ENCODE peak calls at places on chromosomes 4 and X, in eight cellular contexts. W is Karpas-422, X is upper lobe of right lung, A is body of pancreas, O is SK-N-SH, Y is SJSA1, P is transverse colon, K is heart left ventricle. F is an unnamed sample. For H3K36me3 and H3K4me1, the result is how much of the 10 kb centered on the place peaks cover.

GRCh38 chr4:28621541-28621940 is 1760.9 kb downstream of the STIM2 start:
- DNase-seq in W (no peak), X (no peak), A (no peak), O (no peak), Y (no peak), P (no peak), K (no peak), F (no peak)

GRCh38 chrX:108000751-108001150 is 18.6 kb upstream of the TEX13B start:
- DNase-seq in W (no peak), X (no peak), A (no peak), O (no peak), Y (no peak), P (no peak), K (no peak), F (no peak)

GRCh38 chr4:156638332-156638731 is 333.3 kb downstream of the PDGFC start:
- DNase-seq in W (no peak), X (no peak), A (no peak), O (no peak), Y (no peak), P (no peak), K (no peak), F (no peak)

GRCh38 chr4:17336524-17336941 is 175.4 kb downstream of the QDPR start:
- DNase-seq in W (no peak), X (no peak), A (no peak), O (no peak), Y (no peak), P (peak), K (no peak), F (peak)

GRCh38 chrX:24563291-24564010 is 83.7 kb downstream of the PCYT1B start:
- DNase-seq in W (no peak), X (no peak), A (no peak), O (no peak), Y (no peak), P (no peak), K (no peak), F (no peak)

GRCh38 chr4:43776371-43776770 is 672.2 kb downstream of the KCTD8 start:
- DNase-seq in W (peak), X (no peak), A (no peak), O (peak), Y (no peak), P (no peak), K (no peak), F (no peak)

GRCh38 chrX:79530310-79531108 is 163.4 kb upstream of the ITM2A start:
- DNase-seq in W (no peak), X (no peak), A (no peak), O (no peak), Y (no peak), P (no peak), K (no peak), F (no peak)

GRCh38 chr4:8723222-8723980 is 130.8 kb downstream of the CPZ start:
- DNase-seq in W (no peak), X (peak), A (no peak), O (no peak), Y (peak), P (peak), K (no peak), F (no peak)

GRCh38 chr4:136316961-136317360 is 1215.3 kb downstream of the PCDH18 start:
- DNase-seq in W (no peak), X (no peak), A (no peak), O (no peak), Y (no peak), P (no peak), K (no peak), F (no peak)

GRCh38 chr4:153634737-153635353 is 49.2 kb upstream of the TLR2 start:
- DNase-seq in W (peak), X (no peak), A (no peak), O (peak), Y (no peak), P (no peak), K (no peak), F (no peak)

GRCh38 chr4:123250843-123251242 is 145.8 kb upstream of the SPRY1 start:
- DNase-seq in W (peak), X (no peak), A (peak), O (peak), Y (no peak), P (no peak), K (peak), F (peak)

GRCh38 chrX:145729635-145730034 is 88.0 kb upstream of the SLITRK2 start:
- DNase-seq in W (no peak), X (no peak), A (no peak), O (no peak), Y (no peak), P (no peak), K (no peak), F (no peak)

GRCh38 chr4:151922811-151923210 is 162.0 kb upstream of the GATB start:
- DNase-seq in W (no peak), X (no peak), A (no peak), O (no peak), Y (no peak), P (no peak), K (no peak), F (no peak)

GRCh38 chrX:136246201-136246600 is 5.0 kb downstream of the MAP7D3 start:
- DNase-seq in W (no peak), X (no peak), A (no peak), O (no peak), Y (no peak), P (no peak), K (no peak), F (no peak)

GRCh38 chrX:20319054-20319453 is 52.3 kb upstream of the RPS6KA3 start:
- DNase-seq in W (no peak), X (no peak), A (no peak), O (no peak), Y (no peak), P (no peak), K (no peak), F (no peak)

GRCh38 chr4:59597536-59598232 is 1602.4 kb upstream of the ADGRL3 start:
- DNase-seq in W (no peak), X (peak), A (no peak), O (no peak), Y (no peak), P (no peak), K (no peak), F (no peak)

GRCh38 chrX:44785652-44786051 is 58.2 kb upstream of the DUSP21 start:
- DNase-seq in W (no peak), X (no peak), A (no peak), O (no peak), Y (no peak), P (no peak), K (no peak), F (no peak)

GRCh38 chr4:123559955-123560669 is 163.5 kb downstream of the SPRY1 start:
- DNase-seq in W (no peak), X (no peak), A (no peak), O (no peak), Y (no peak), P (no peak), K (no peak), F (no peak)

GRCh38 chr4:133424611-133425010 is 275.5 kb downstream of the PCDH10 start:
- DNase-seq in W (no peak), X (no peak), A (no peak), O (no peak), Y (no peak), P (no peak), K (no peak), F (no peak)

GRCh38 chr4:8105303-8106100 is 53.1 kb downstream of the ABLIM2 start:
- DNase-seq in W (no peak), X (no peak), A (no peak), O (no peak), Y (no peak), P (no peak), K (no peak), F (no peak)

GRCh38 chrX:107506596-107507031 is 57.2 kb downstream of the FRMPD3 start:
- DNase-seq in W (no peak), X (no peak), A (no peak), O (peak), Y (no peak), P (no peak), K (no peak), F (no peak)

GRCh38 chrX:107324493-107325310 is 118.3 kb downstream of the DNAAF6 start:
- DNase-seq in W (peak), X (peak), A (peak), O (peak), Y (no peak), P (no peak), K (peak), F (no peak)

GRCh38 chr4:80268081-80268823 is 1.8 kb downstream of the FGF5 start:
- DNase-seq in W (no peak), X (no peak), A (no peak), O (peak), Y (no peak), P (no peak), K (no peak), F (no peak)

GRCh38 chrX:9062621-9063020 is 28.7 kb upstream of the FAM9B start:
- DNase-seq in W (no peak), X (no peak), A (no peak), O (no peak), Y (no peak), P (no peak), K (no peak), F (no peak)

DNA sequence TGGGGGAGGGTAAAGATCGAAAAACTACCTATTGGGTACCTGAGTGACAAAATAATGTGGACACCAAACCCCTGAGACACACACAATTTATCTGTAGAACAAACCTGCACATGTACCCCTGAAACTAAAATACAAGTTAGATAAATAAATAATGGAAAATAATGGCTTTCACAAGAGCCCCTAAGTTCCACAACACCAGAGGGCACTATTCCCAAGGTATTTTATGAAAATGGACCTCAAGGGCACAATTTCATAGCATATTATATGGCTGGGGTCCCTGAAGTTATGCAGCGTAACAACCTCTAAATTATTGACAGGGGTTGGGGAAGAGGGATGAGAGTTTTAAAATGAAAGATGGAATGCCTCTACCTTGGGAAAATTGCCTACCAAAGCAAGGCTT is 81.3 kb upstream of the TMEM33 start:
- DNase-seq in W (no peak), X (no peak), A (no peak), O (no peak), Y (no peak), P (no peak), K (no peak), F (no peak)
- H3K36me3 ChIP-seq in W (under half), X (under half), A (under half), O (under half), Y (under half), P (under half), K (under half), F (under half)

GRCh38 chr4:169270156-169270809 is 473 bp downstream of the SH3RF1 start:
- DNase-seq in W (peak), X (peak), A (peak), O (peak), Y (peak), P (peak), K (peak), F (peak)

GRCh38 chr4:169274033-169274432 is 3.3 kb upstream of the SH3RF1 start:
- DNase-seq in W (no peak), X (no peak), A (no peak), O (no peak), Y (no peak), P (no peak), K (no peak), F (no peak)

GRCh38 chr4:169271692-169272007 is 894 bp upstream of the SH3RF1 start:
- DNase-seq in W (no peak), X (no peak), A (no peak), O (no peak), Y (no peak), P (peak), K (no peak), F (no peak)

GRCh38 chr4:169270810-169271691 is at the start of gene SH3RF1:
- DNase-seq in W (peak), X (peak), A (peak), O (peak), Y (peak), P (peak), K (peak), F (peak)

DNA sequence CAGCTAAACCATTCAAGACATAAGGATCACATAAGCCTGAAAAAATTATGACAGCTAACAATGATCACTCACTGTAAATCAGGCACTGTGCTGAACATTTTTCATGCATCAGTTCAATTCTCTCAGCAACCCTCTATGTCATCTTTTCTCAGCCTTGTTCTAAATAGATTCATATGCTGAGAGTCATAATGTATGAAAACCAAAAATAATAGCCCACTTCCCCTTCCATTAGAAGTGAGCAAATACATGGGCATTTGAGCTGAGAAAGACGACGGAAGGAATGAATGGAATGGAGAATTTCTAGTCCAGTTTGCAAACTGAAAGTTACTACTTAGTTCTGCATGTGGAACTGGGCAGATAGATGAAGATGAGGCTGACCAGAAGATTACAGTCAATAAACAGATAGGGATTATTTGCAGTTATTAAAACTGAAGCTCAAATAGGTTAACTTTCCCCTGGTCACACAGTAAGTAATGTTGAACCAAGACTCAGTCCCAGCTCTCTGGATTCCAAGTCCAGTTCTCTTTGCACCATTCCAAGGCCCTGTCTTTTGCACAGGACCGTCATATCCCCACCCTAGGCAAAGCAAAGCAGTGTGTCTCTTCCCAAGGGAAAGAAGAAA is 1.6 kb upstream of the SH3RF1 start:
- DNase-seq in W (no peak), X (no peak), A (no peak), O (no peak), Y (no peak), P (no peak), K (no peak), F (no peak)
- H3K4me3 ChIP-seq in W (no peak), X (no peak), A (no peak), O (peak), Y (peak), P (no peak), K (no peak), F (no peak)

GRCh38 chr4:185721949-185722316 is 90.1 kb downstream of the SORBS2 start:
- DNase-seq in W (no peak), X (no peak), A (no peak), O (no peak), Y (no peak), P (no peak), K (no peak), F (no peak)
- H3K4me1 ChIP-seq in W (under half), X (under half), A (half or more), O (under half), Y (under half), P (under half), K (under half), F (half or more)

GRCh38 chr4:70505152-70505748 is 13.1 kb upstream of the AMTN start:
- DNase-seq in W (peak), X (peak), A (peak), O (peak), Y (peak), P (peak), K (peak), F (no peak)

GRCh38 chr4:70508801-70509200 is 9.6 kb upstream of the AMTN start:
- DNase-seq in W (no peak), X (no peak), A (no peak), O (no peak), Y (no peak), P (no peak), K (no peak), F (no peak)

GRCh38 chr4:70504733-70505132 is 13.6 kb upstream of the AMTN start:
- DNase-seq in W (no peak), X (no peak), A (no peak), O (no peak), Y (no peak), P (no peak), K (no peak), F (no peak)
- H3K36me3 ChIP-seq in W (under half), X (under half), A (under half), O (under half), Y (under half), P (under half), K (under half), F (under half)

GRCh38 chrX:39616098-39616729 is 481.5 kb downstream of the BCOR start:
- DNase-seq in W (no peak), X (no peak), A (no peak), O (no peak), Y (no peak), P (no peak), K (no peak), F (no peak)

GRCh38 chrX:39613997-39614679 is 483.6 kb downstream of the BCOR start:
- DNase-seq in W (no peak), X (peak), A (peak), O (peak), Y (no peak), P (peak), K (no peak), F (no peak)

GRCh38 chrX:39614680-39614998 is 483.1 kb downstream of the BCOR start:
- DNase-seq in W (no peak), X (no peak), A (no peak), O (no peak), Y (no peak), P (no peak), K (no peak), F (no peak)

GRCh38 chrX:39611468-39611867 is 486.3 kb downstream of the BCOR start:
- DNase-seq in W (no peak), X (no peak), A (no peak), O (no peak), Y (no peak), P (no peak), K (no peak), F (no peak)

DNA sequence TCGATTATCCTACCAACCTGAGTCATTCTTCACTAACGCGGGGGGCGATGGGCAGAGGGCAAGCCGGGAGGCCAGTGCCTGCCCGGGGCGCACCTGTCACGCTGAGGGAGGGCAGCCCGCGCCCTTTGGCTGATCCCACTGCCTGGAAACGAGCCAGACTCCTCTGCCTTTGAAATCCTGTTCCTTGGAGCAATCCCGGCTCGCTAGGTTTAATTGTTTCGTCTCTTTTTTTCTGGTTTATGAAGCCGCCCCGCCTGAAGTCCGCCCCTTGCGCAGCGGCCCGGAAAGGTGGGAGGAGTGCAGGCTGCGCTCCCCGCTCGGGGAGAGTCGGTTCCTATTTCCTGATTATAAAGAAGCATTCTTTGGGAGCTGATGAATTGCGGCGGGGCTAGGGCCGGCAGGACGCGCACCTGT is 484.2 kb downstream of the BCOR start:
- DNase-seq in W (no peak), X (no peak), A (peak), O (peak), Y (no peak), P (peak), K (peak), F (peak)
- H3K4me3 ChIP-seq in W (no peak), X (peak), A (no peak), O (peak), Y (no peak), P (peak), K (peak), F (peak)

GRCh38 chr4:110196206-110196870 is 2.1 kb downstream of the ELOVL6 start:
- DNase-seq in W (peak), X (peak), A (peak), O (peak), Y (peak), P (peak), K (peak), F (peak)

GRCh38 chr4:110198472-110199419 is at the start of gene ELOVL6:
- DNase-seq in W (peak), X (peak), A (peak), O (peak), Y (peak), P (peak), K (peak), F (peak)

GRCh38 chr4:110197421-110198398 is 705 bp downstream of the ELOVL6 start:
- DNase-seq in W (peak), X (peak), A (peak), O (peak), Y (peak), P (peak), K (no peak), F (peak)

GRCh38 chr4:110195561-110196205 is 2.7 kb downstream of the ELOVL6 start:
- DNase-seq in W (peak), X (no peak), A (no peak), O (no peak), Y (no peak), P (no peak), K (no peak), F (no peak)

GRCh38 chr4:110196871-110197420 is 1.5 kb downstream of the ELOVL6 start:
- DNase-seq in W (peak), X (no peak), A (peak), O (peak), Y (no peak), P (peak), K (peak), F (no peak)
- H3K4me1 ChIP-seq in W (under half), X (under half), A (under half), O (under half), Y (under half), P (under half), K (under half), F (under half)

GRCh38 chr4:127140306-127140705 is 492.5 kb upstream of the INTU start:
- DNase-seq in W (no peak), X (no peak), A (no peak), O (no peak), Y (no peak), P (no peak), K (no peak), F (no peak)
- H3K36me3 ChIP-seq in W (under half), X (under half), A (under half), O (under half), Y (under half), P (under half), K (under half), F (under half)